ENCODE peak calls at places on chromosomes 3 and 15, in ten cellular contexts. One of them, this sample, is unnamed.

GRCh38 chr15:57198654-57199241 is 177.6 kb upstream of the CGNL1 start:
- DNase-seq in tibial artery: no peak
- DNase-seq in NB4: no peak
- DNase-seq in IMR-90: no peak
- DNase-seq in suprapubic skin: no peak
- DNase-seq in psoas muscle: no peak
- DNase-seq in stomach: no peak
- DNase-seq in Caco-2: no peak
- DNase-seq in epithelial cell of esophagus: peak; percentile 65
- DNase-seq in fibroblast of villous mesenchyme: no peak
- DNase-seq in this sample: no peak

GRCh38 chr3:78517932-78518331 is 1249.9 kb downstream of the ROBO1 start:
- DNase-seq in Caco-2: no peak
- DNase-seq in tibial artery: no peak
- DNase-seq in IMR-90: no peak
- DNase-seq in stomach: no peak
- DNase-seq in psoas muscle: no peak
- DNase-seq in epithelial cell of esophagus: no peak
- DNase-seq in NB4: no peak
- DNase-seq in fibroblast of villous mesenchyme: peak; percentile 16
- DNase-seq in suprapubic skin: no peak
- DNase-seq in this sample: no peak

GRCh38 chr3:113697192-113698090 is 999 bp upstream of the USF3 start:
- DNase-seq in Caco-2: peak; percentile 49
- DNase-seq in psoas muscle: no peak
- DNase-seq in stomach: no peak
- DNase-seq in NB4: peak; percentile 29
- DNase-seq in epithelial cell of esophagus: peak; percentile 36
- DNase-seq in tibial artery: no peak
- DNase-seq in IMR-90: peak; percentile 34
- DNase-seq in suprapubic skin: peak; percentile 68
- DNase-seq in fibroblast of villous mesenchyme: peak; percentile 63
- DNase-seq in this sample: peak; percentile 54

GRCh38 chr3:158809642-158810041 is 7.8 kb downstream of the MFSD1 start:
- DNase-seq in epithelial cell of esophagus: peak; percentile 20
- DNase-seq in stomach: no peak
- DNase-seq in fibroblast of villous mesenchyme: no peak
- DNase-seq in NB4: peak; percentile 90
- DNase-seq in psoas muscle: no peak
- DNase-seq in IMR-90: peak; percentile 37
- DNase-seq in Caco-2: no peak
- DNase-seq in suprapubic skin: no peak
- DNase-seq in tibial artery: no peak
- DNase-seq in this sample: no peak

GRCh38 chr3:24688446-24689148 is 193.9 kb upstream of the THRB start:
- DNase-seq in fibroblast of villous mesenchyme: no peak
- DNase-seq in psoas muscle: no peak
- DNase-seq in suprapubic skin: no peak
- DNase-seq in epithelial cell of esophagus: peak; percentile 67
- DNase-seq in Caco-2: no peak
- DNase-seq in stomach: no peak
- DNase-seq in tibial artery: no peak
- DNase-seq in IMR-90: no peak
- DNase-seq in NB4: no peak
- DNase-seq in this sample: peak; percentile 86

GRCh38 chr15:39251413-39252197 is 329.3 kb upstream of the THBS1 start:
- DNase-seq in psoas muscle: no peak
- DNase-seq in epithelial cell of esophagus: no peak
- DNase-seq in Caco-2: no peak
- DNase-seq in tibial artery: no peak
- DNase-seq in fibroblast of villous mesenchyme: no peak
- DNase-seq in suprapubic skin: no peak
- DNase-seq in IMR-90: peak; percentile 60
- DNase-seq in NB4: no peak
- DNase-seq in stomach: no peak
- DNase-seq in this sample: no peak

GRCh38 chr3:71444028-71444860 is 139.3 kb downstream of the FOXP1 start:
- DNase-seq in NB4: peak; percentile 97
- DNase-seq in psoas muscle: peak; percentile 27
- DNase-seq in IMR-90: peak; percentile 90
- DNase-seq in epithelial cell of esophagus: peak; percentile 98
- DNase-seq in suprapubic skin: no peak
- DNase-seq in Caco-2: no peak
- DNase-seq in stomach: peak; percentile 49
- DNase-seq in fibroblast of villous mesenchyme: peak; percentile 23
- DNase-seq in tibial artery: no peak
- DNase-seq in this sample: peak; percentile 81

GRCh38 chr3:191492601-191493000 is 31.6 kb downstream of the PYDC2 start:
- DNase-seq in epithelial cell of esophagus: peak; percentile 58
- DNase-seq in psoas muscle: no peak
- DNase-seq in fibroblast of villous mesenchyme: no peak
- DNase-seq in IMR-90: peak; percentile 0
- DNase-seq in stomach: no peak
- DNase-seq in NB4: no peak
- DNase-seq in tibial artery: no peak
- DNase-seq in Caco-2: no peak
- DNase-seq in suprapubic skin: no peak
- DNase-seq in this sample: no peak

GRCh38 chr3:148839805-148840204 is 12.2 kb downstream of the CPB1 start:
- DNase-seq in stomach: no peak
- DNase-seq in suprapubic skin: no peak
- DNase-seq in IMR-90: no peak
- DNase-seq in epithelial cell of esophagus: no peak
- DNase-seq in tibial artery: no peak
- DNase-seq in Caco-2: no peak
- DNase-seq in psoas muscle: no peak
- DNase-seq in NB4: no peak
- DNase-seq in fibroblast of villous mesenchyme: no peak
- DNase-seq in this sample: no peak

GRCh38 chr3:156311431-156311830 is 191.1 kb downstream of the KCNAB1 start:
- DNase-seq in stomach: no peak
- DNase-seq in IMR-90: no peak
- DNase-seq in NB4: no peak
- DNase-seq in psoas muscle: no peak
- DNase-seq in tibial artery: no peak
- DNase-seq in epithelial cell of esophagus: no peak
- DNase-seq in Caco-2: no peak
- DNase-seq in suprapubic skin: no peak
- DNase-seq in fibroblast of villous mesenchyme: no peak
- DNase-seq in this sample: no peak

GRCh38 chr3:116000315-116000714 is 377.0 kb downstream of the GAP43 start:
- DNase-seq in NB4: no peak
- DNase-seq in suprapubic skin: no peak
- DNase-seq in psoas muscle: no peak
- DNase-seq in IMR-90: peak; percentile 99
- DNase-seq in Caco-2: no peak
- DNase-seq in tibial artery: no peak
- DNase-seq in stomach: no peak
- DNase-seq in epithelial cell of esophagus: peak; percentile 97
- DNase-seq in fibroblast of villous mesenchyme: peak; percentile 78
- DNase-seq in this sample: peak; percentile 95

GRCh38 chr15:60390931-60391501 is 6.8 kb downstream of the ANXA2 start:
- DNase-seq in epithelial cell of esophagus: peak; percentile 90
- DNase-seq in IMR-90: peak; percentile 83
- DNase-seq in psoas muscle: peak; percentile 56
- DNase-seq in stomach: peak; percentile 42
- DNase-seq in fibroblast of villous mesenchyme: peak; percentile 92
- DNase-seq in suprapubic skin: peak; percentile 84
- DNase-seq in tibial artery: peak; percentile 79
- DNase-seq in NB4: peak; percentile 56
- DNase-seq in Caco-2: no peak
- DNase-seq in this sample: peak; percentile 83

GRCh38 chr15:60804986-60805949 is 326.3 kb upstream of the ICE2 start:
- DNase-seq in stomach: no peak
- DNase-seq in psoas muscle: peak; percentile 62
- DNase-seq in tibial artery: no peak
- DNase-seq in epithelial cell of esophagus: peak; percentile 29
- DNase-seq in fibroblast of villous mesenchyme: no peak
- DNase-seq in suprapubic skin: peak; percentile 81
- DNase-seq in Caco-2: no peak
- DNase-seq in NB4: no peak
- DNase-seq in IMR-90: peak; percentile 74
- DNase-seq in this sample: peak; percentile 42

GRCh38 chr3:46700772-46701171 is 420 bp upstream of the TMIE start:
- DNase-seq in tibial artery: peak; percentile 81
- DNase-seq in epithelial cell of esophagus: no peak
- DNase-seq in stomach: no peak
- DNase-seq in psoas muscle: peak; percentile 57
- DNase-seq in fibroblast of villous mesenchyme: no peak
- DNase-seq in NB4: no peak
- DNase-seq in Caco-2: no peak
- DNase-seq in IMR-90: no peak
- DNase-seq in suprapubic skin: no peak
- DNase-seq in this sample: no peak
- H3K4me3 ChIP-seq in tibial artery: peak overlapping the region; percentile 47
- H3K4me3 ChIP-seq in epithelial cell of esophagus: no peak overlapping the region
- H3K4me3 ChIP-seq in stomach: peak overlapping the region; percentile 40
- H3K4me3 ChIP-seq in psoas muscle: peak overlapping the region; percentile 65
- H3K4me3 ChIP-seq in fibroblast of villous mesenchyme: no peak overlapping the region
- H3K4me3 ChIP-seq in NB4: no peak overlapping the region
- H3K4me3 ChIP-seq in Caco-2: no peak overlapping the region
- H3K4me3 ChIP-seq in IMR-90: no peak overlapping the region
- H3K4me3 ChIP-seq in suprapubic skin: peak overlapping the region; percentile 46
- H3K4me3 ChIP-seq in this sample: no peak overlapping the region

GRCh38 chr3:137347132-137347531 is 389.3 kb downstream of the IL20RB start:
- DNase-seq in tibial artery: no peak
- DNase-seq in fibroblast of villous mesenchyme: no peak
- DNase-seq in stomach: no peak
- DNase-seq in IMR-90: no peak
- DNase-seq in NB4: no peak
- DNase-seq in suprapubic skin: no peak
- DNase-seq in epithelial cell of esophagus: no peak
- DNase-seq in psoas muscle: no peak
- DNase-seq in Caco-2: no peak
- DNase-seq in this sample: no peak
- TF ChIP-seq CTCF in tibial artery: no peak
- TF ChIP-seq CTCF in fibroblast of villous mesenchyme: no peak
- TF ChIP-seq CTCF in stomach: no peak
- TF ChIP-seq CTCF in IMR-90: no peak
- TF ChIP-seq CTCF in NB4: peak; percentile 6
- TF ChIP-seq CTCF in suprapubic skin: no peak
- TF ChIP-seq CTCF in epithelial cell of esophagus: peak; percentile 14
- TF ChIP-seq CTCF in psoas muscle: no peak
- TF ChIP-seq CTCF in Caco-2: no peak
- TF ChIP-seq CTCF in this sample: no peak

GRCh38 chr15:74788716-74789151 is 6.9 kb downstream of the CSK start:
- DNase-seq in fibroblast of villous mesenchyme: no peak
- DNase-seq in IMR-90: no peak
- DNase-seq in tibial artery: no peak
- DNase-seq in NB4: peak; percentile 77
- DNase-seq in Caco-2: no peak
- DNase-seq in psoas muscle: no peak
- DNase-seq in stomach: no peak
- DNase-seq in epithelial cell of esophagus: no peak
- DNase-seq in suprapubic skin: no peak
- DNase-seq in this sample: no peak

GRCh38 chr15:74788042-74788715 is 6.3 kb downstream of the CSK start:
- DNase-seq in stomach: no peak
- DNase-seq in fibroblast of villous mesenchyme: no peak
- DNase-seq in suprapubic skin: no peak
- DNase-seq in psoas muscle: no peak
- DNase-seq in IMR-90: no peak
- DNase-seq in tibial artery: no peak
- DNase-seq in Caco-2: no peak
- DNase-seq in epithelial cell of esophagus: no peak
- DNase-seq in NB4: peak; percentile 69
- DNase-seq in this sample: no peak

GRCh38 chr15:74789741-74790079 is 7.8 kb downstream of the CSK start:
- DNase-seq in suprapubic skin: no peak
- DNase-seq in stomach: no peak
- DNase-seq in tibial artery: no peak
- DNase-seq in NB4: no peak
- DNase-seq in IMR-90: no peak
- DNase-seq in epithelial cell of esophagus: no peak
- DNase-seq in fibroblast of villous mesenchyme: no peak
- DNase-seq in Caco-2: no peak
- DNase-seq in psoas muscle: no peak
- DNase-seq in this sample: no peak

GRCh38 chr15:74790080-74790916 is 8.4 kb downstream of the CSK start:
- DNase-seq in psoas muscle: peak; percentile 74
- DNase-seq in IMR-90: peak; percentile 85
- DNase-seq in fibroblast of villous mesenchyme: peak; percentile 77
- DNase-seq in tibial artery: peak; percentile 77
- DNase-seq in stomach: peak; percentile 61
- DNase-seq in suprapubic skin: no peak
- DNase-seq in NB4: peak; percentile 94
- DNase-seq in Caco-2: no peak
- DNase-seq in epithelial cell of esophagus: no peak
- DNase-seq in this sample: peak; percentile 90

DNA sequence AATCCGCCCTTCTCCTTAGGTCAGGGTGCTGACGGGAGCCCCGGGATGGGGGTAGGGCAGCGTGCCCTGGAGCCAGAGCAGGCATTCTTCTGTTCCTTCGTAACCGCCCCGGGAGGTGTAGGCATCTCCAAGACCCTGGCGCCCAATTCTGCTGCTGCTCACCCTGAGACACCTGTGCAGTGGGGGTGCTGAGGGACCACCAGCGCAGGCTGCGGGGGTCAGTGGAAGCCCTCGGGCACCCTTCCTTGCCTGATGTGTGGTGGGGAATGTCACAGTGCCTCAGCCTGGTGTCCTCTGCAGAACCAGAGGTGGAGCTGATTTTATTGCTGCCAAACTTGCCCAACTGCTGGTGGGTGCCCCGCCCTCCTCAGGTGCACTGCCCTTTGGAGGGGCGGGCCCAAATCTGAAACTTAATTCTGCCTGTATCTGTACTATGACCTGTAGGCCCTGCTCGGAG is 7.3 kb downstream of the CSK start:
- DNase-seq in psoas muscle: no peak
- DNase-seq in Caco-2: peak; percentile 71
- DNase-seq in IMR-90: no peak
- DNase-seq in tibial artery: no peak
- DNase-seq in fibroblast of villous mesenchyme: no peak
- DNase-seq in stomach: peak; percentile 75
- DNase-seq in epithelial cell of esophagus: peak; percentile 51
- DNase-seq in NB4: no peak
- DNase-seq in suprapubic skin: no peak
- DNase-seq in this sample: no peak
- H3K4me3 ChIP-seq in psoas muscle: no peak overlapping the region
- H3K4me3 ChIP-seq in Caco-2: no peak overlapping the region
- H3K4me3 ChIP-seq in IMR-90: no peak overlapping the region
- H3K4me3 ChIP-seq in tibial artery: no peak overlapping the region
- H3K4me3 ChIP-seq in fibroblast of villous mesenchyme: no peak overlapping the region
- H3K4me3 ChIP-seq in stomach: peak overlapping the region; percentile 26
- H3K4me3 ChIP-seq in epithelial cell of esophagus: no peak overlapping the region
- H3K4me3 ChIP-seq in NB4: peak overlapping the region; percentile 35
- H3K4me3 ChIP-seq in suprapubic skin: peak overlapping the region; percentile 17
- H3K4me3 ChIP-seq in this sample: no peak overlapping the region

DNA sequence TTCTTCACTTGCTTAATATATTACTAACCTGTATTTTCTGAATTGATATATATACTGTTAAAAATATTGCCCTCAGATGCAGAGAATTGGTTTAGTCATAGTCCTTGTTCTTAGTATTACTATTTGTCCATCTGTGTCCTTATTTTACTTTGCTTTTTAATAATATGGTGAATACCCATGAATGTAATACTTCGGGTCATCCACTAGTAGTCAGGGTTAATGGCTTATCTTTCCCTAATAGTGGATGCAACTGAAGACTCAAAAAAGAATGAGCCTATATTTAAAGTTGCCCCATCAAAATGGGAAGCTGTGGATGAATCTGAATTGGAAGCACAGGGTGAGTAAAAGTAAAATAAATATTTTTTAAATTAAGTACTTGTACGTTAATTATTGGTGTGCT is 36.5 kb downstream of the U2SURP start:
- DNase-seq in suprapubic skin: no peak
- DNase-seq in stomach: no peak
- DNase-seq in tibial artery: no peak
- DNase-seq in NB4: peak; percentile 4
- DNase-seq in psoas muscle: no peak
- DNase-seq in Caco-2: no peak
- DNase-seq in epithelial cell of esophagus: no peak
- DNase-seq in fibroblast of villous mesenchyme: no peak
- DNase-seq in IMR-90: no peak
- DNase-seq in this sample: no peak
- TF ChIP-seq CTCF in suprapubic skin: no peak
- TF ChIP-seq CTCF in stomach: no peak
- TF ChIP-seq CTCF in tibial artery: no peak
- TF ChIP-seq CTCF in NB4: no peak
- TF ChIP-seq CTCF in psoas muscle: peak; percentile 5
- TF ChIP-seq CTCF in Caco-2: no peak
- TF ChIP-seq CTCF in epithelial cell of esophagus: peak; percentile 26
- TF ChIP-seq CTCF in fibroblast of villous mesenchyme: peak; percentile 17
- TF ChIP-seq CTCF in IMR-90: peak; percentile 7
- TF ChIP-seq CTCF in this sample: no peak

This sample was measured in choroid plexus epithelial cell.